ENCODE peak calls at places on chromosomes 16 and 17, in six cellular contexts. L, G, W, C, Z and V are unnamed samples.

GRCh38 chr16:28039493-28039892 is 24.0 kb downstream of the GSG1L start:
- DNase-seq in L (no peak), G (no peak), W (no peak), C (no peak), Z (no peak), V (no peak)

GRCh38 chr17:30113213-30113612 is 3.4 kb upstream of the NSRP1 start:
- DNase-seq in L (no peak), G (no peak), W (peak), C (peak), Z (no peak), V (no peak)

GRCh38 chr17:70313031-70313430 is 143.7 kb downstream of the KCNJ2 start:
- DNase-seq in L (no peak), G (no peak), W (no peak), C (peak), Z (no peak), V (no peak)

GRCh38 chr17:21275579-21276339 is 8.8 kb upstream of the MAP2K3 start:
- DNase-seq in L (peak), G (peak), W (peak), C (peak), Z (peak), V (no peak)

GRCh38 chr16:12901204-12901596 is 198 bp upstream of the SHISA9 start:
- DNase-seq in L (no peak), G (no peak), W (no peak), C (no peak), Z (no peak), V (no peak)

GRCh38 chr16:6124136-6124535 is 1026.5 kb upstream of the EEF2KMT start:
- DNase-seq in L (no peak), G (no peak), W (no peak), C (no peak), Z (no peak), V (no peak)

GRCh38 chr17:32546031-32546444 is 59.2 kb downstream of the CDK5R1 start:
- DNase-seq in L (no peak), G (no peak), W (no peak), C (no peak), Z (no peak), V (no peak)

GRCh38 chr16:7363397-7364053 is 30.9 kb downstream of the RBFOX1 start:
- DNase-seq in L (no peak), G (no peak), W (no peak), C (no peak), Z (no peak), V (no peak)

GRCh38 chr17:38969281-38969680 is 2.1 kb upstream of the FBXO47 start:
- DNase-seq in L (no peak), G (no peak), W (no peak), C (no peak), Z (no peak), V (no peak)

GRCh38 chr17:28057731-28058246 is 15.3 kb downstream of the NLK start:
- DNase-seq in L (no peak), G (no peak), W (no peak), C (no peak), Z (no peak), V (no peak)

GRCh38 chr16:88062341-88062861 is 111.2 kb downstream of the BANP start:
- DNase-seq in L (no peak), G (no peak), W (no peak), C (no peak), Z (peak), V (no peak)

GRCh38 chr17:74862108-74862901 is 2.6 kb upstream of the GRIN2C start:
- DNase-seq in L (peak), G (peak), W (no peak), C (no peak), Z (peak), V (peak)

GRCh38 chr16:11461595-11461990 is 116.3 kb downstream of the RMI2 start:
- DNase-seq in L (peak), G (no peak), W (no peak), C (no peak), Z (no peak), V (no peak)

GRCh38 chr16:7967986-7968509 is 622.3 kb downstream of the TMEM114 start:
- DNase-seq in L (no peak), G (no peak), W (no peak), C (no peak), Z (no peak), V (no peak)

GRCh38 chr17:75517277-75517865 is 1.0 kb downstream of the TSEN54 start:
- DNase-seq in L (peak), G (peak), W (peak), C (no peak), Z (no peak), V (peak)

GRCh38 chr17:33106525-33107162 is 115.0 kb downstream of the SPACA3 start:
- DNase-seq in L (no peak), G (no peak), W (no peak), C (no peak), Z (no peak), V (no peak)

GRCh38 chr16:49835116-49835880 is 20.6 kb downstream of the ZNF423 start:
- DNase-seq in L (no peak), G (no peak), W (no peak), C (no peak), Z (no peak), V (no peak)

GRCh38 chr16:30760577-30761426 is 1.1 kb downstream of the CFAP119 start:
- DNase-seq in L (no peak), G (no peak), W (no peak), C (peak), Z (peak), V (no peak)

GRCh38 chr17:73452056-73452455 is 140.3 kb upstream of the CDC42EP4 start:
- DNase-seq in L (no peak), G (no peak), W (no peak), C (no peak), Z (no peak), V (no peak)

GRCh38 chr17:57902800-57903759 is 52.1 kb downstream of the CUEDC1 start:
- DNase-seq in L (peak), G (no peak), W (peak), C (peak), Z (peak), V (no peak)

GRCh38 chr16:89641719-89642187 is 15.8 kb downstream of the CHMP1A start:
- DNase-seq in L (no peak), G (no peak), W (no peak), C (no peak), Z (no peak), V (no peak)

GRCh38 chr16:22632621-22633020 is 121.9 kb downstream of the NPIPB5 start:
- DNase-seq in L (no peak), G (no peak), W (no peak), C (no peak), Z (no peak), V (no peak)

GRCh38 chr17:50129946-50130777 is at the start of gene SAMD14:
- DNase-seq in L (peak), G (peak), W (no peak), C (no peak), Z (peak), V (peak)

GRCh38 chr17:64506576-64507417 is at the start of gene CEP95:
- DNase-seq in L (peak), G (peak), W (peak), C (peak), Z (peak), V (peak)

GRCh38 chr17:66779186-66779585 is 55.7 kb upstream of the CACNG5 start:
- DNase-seq in L (no peak), G (no peak), W (no peak), C (no peak), Z (no peak), V (peak)

GRCh38 chr17:73342549-73343167 is 30.9 kb upstream of the CDC42EP4 start:
- DNase-seq in L (no peak), G (no peak), W (no peak), C (no peak), Z (peak), V (no peak)

GRCh38 chr17:7330099-7331015 is 1.2 kb upstream of the NEURL4 start:
- DNase-seq in L (peak), G (peak), W (peak), C (peak), Z (peak), V (no peak)

GRCh38 chr17:48907713-48908046 is 527 bp upstream of the UBE2Z start:
- DNase-seq in L (no peak), G (no peak), W (no peak), C (peak), Z (peak), V (no peak)

GRCh38 chr17:59498421-59499307 is 66.7 kb upstream of the DHX40 start:
- DNase-seq in L (no peak), G (no peak), W (no peak), C (no peak), Z (no peak), V (no peak)

GRCh38 chr17:4304417-4305027 is 40.7 kb upstream of the ANKFY1 start:
- DNase-seq in L (no peak), G (peak), W (no peak), C (peak), Z (peak), V (no peak)